ENCODE peak calls at places on chromosomes 3 and 15, in four cellular contexts. A is CD4-positive, CD25-positive, alpha-beta regulatory T cell; U is lung; I is NT2/D1. N is an unnamed sample. For H3K4me1, the result is how much of the 10 kb centered on the place peaks cover.

GRCh38 chr3:58049143-58049785 is 41.0 kb downstream of the FLNB start:
- DNase-seq in U (peak), A (no peak), I (peak), N (no peak)

GRCh38 chr15:51200791-51201190 is 106.1 kb upstream of the TNFAIP8L3 start:
- DNase-seq in I (no peak), A (no peak), U (no peak), N (no peak)

GRCh38 chr15:87816811-87817210 is 439.7 kb downstream of the NTRK3 start:
- DNase-seq in U (no peak), A (no peak), I (no peak), N (no peak)

GRCh38 chr3:59839810-59840515 is 790.1 kb upstream of the CFAP20DC start:
- DNase-seq in U (no peak), A (peak), I (no peak), N (peak)

GRCh38 chr3:128555098-128555825 is 62.3 kb upstream of the GATA2 start:
- DNase-seq in I (no peak), A (peak), U (peak), N (no peak)

GRCh38 chr15:40420793-40421192 is 15.2 kb downstream of the IVD start:
- DNase-seq in A (no peak), U (peak), I (no peak), N (no peak)

GRCh38 chr3:113245775-113246174 is 34.4 kb downstream of the BOC start:
- DNase-seq in U (no peak), A (no peak), I (no peak), N (no peak)

GRCh38 chr3:123138819-123139517 is 62.8 kb upstream of the SEC22A start:
- DNase-seq in A (no peak), U (no peak), I (no peak), N (no peak)

GRCh38 chr15:60865507-60865906 is 363.6 kb downstream of the RORA start:
- DNase-seq in A (no peak), U (no peak), I (no peak), N (no peak)

GRCh38 chr3:42780398-42780797 is 7.3 kb upstream of the CCDC13 start:
- DNase-seq in U (no peak), I (no peak), A (no peak), N (no peak)

GRCh38 chr3:195117978-195118581 is 152.9 kb downstream of the XXYLT1 start:
- DNase-seq in I (no peak), U (no peak), A (no peak), N (no peak)

GRCh38 chr3:170128259-170128976 is 53.1 kb downstream of the PHC3 start:
- DNase-seq in I (no peak), U (no peak), A (peak), N (peak)

GRCh38 chr3:168467085-168467714 is 371.5 kb upstream of the GOLIM4 start:
- DNase-seq in A (no peak), I (peak), U (peak), N (no peak)

GRCh38 chr3:27201435-27201966 is 167.7 kb downstream of the NEK10 start:
- DNase-seq in I (no peak), U (no peak), A (no peak), N (no peak)

GRCh38 chr15:79918278-79918677 is 21.5 kb upstream of the MTHFS start:
- DNase-seq in I (no peak), A (no peak), U (no peak), N (no peak)

GRCh38 chr3:187802928-187803259 is 57.6 kb upstream of the BCL6 start:
- DNase-seq in I (no peak), A (peak), U (no peak), N (peak)

GRCh38 chr3:11661827-11662226 is 18.1 kb upstream of the VGLL4 start:
- DNase-seq in A (no peak), I (no peak), U (no peak), N (no peak)

GRCh38 chr15:68421798-68422402 is 10.1 kb downstream of the ITGA11 start:
- DNase-seq in U (no peak), A (no peak), I (no peak), N (no peak)

GRCh38 chr15:100994597-100995446 is 75.7 kb downstream of the LRRK1 start:
- DNase-seq in U (peak), I (no peak), A (no peak), N (no peak)

GRCh38 chr15:80061581-80061980 is 2.1 kb downstream of the ZFAND6 start:
- DNase-seq in A (no peak), I (no peak), U (no peak), N (no peak)

GRCh38 chr3:47860206-47860605 is 57.3 kb downstream of the DHX30 start:
- DNase-seq in A (no peak), I (no peak), U (no peak), N (no peak)

GRCh38 chr15:84387086-84387485 is 151.5 kb downstream of the GOLGA6L4 start:
- DNase-seq in U (peak), A (no peak), I (no peak), N (no peak)

GRCh38 chr3:171028025-171028778 is 1.7 kb upstream of the SLC2A2 start:
- DNase-seq in A (peak), I (no peak), U (peak), N (no peak)

GRCh38 chr3:192054881-192055280 is 593.9 kb downstream of the PYDC2 start:
- DNase-seq in A (no peak), U (no peak), I (no peak), N (no peak)

GRCh38 chr3:9100132-9100894 is 137.0 kb upstream of the RAD18 start:
- DNase-seq in A (no peak), I (no peak), U (no peak), N (no peak)

GRCh38 chr3:193928354-193929209 is 207.4 kb upstream of the HES1 start:
- DNase-seq in A (peak), U (no peak), I (no peak), N (no peak)

GRCh38 chr3:43378066-43378935 is 92.0 kb downstream of the SNRK start:
- DNase-seq in U (no peak), I (peak), A (peak), N (peak)

GRCh38 chr3:84039091-84039490 is 919.7 kb upstream of the CADM2 start:
- DNase-seq in I (no peak), A (no peak), U (no peak), N (no peak)

GRCh38 chr3:159266779-159267178 is 464.9 kb downstream of the MFSD1 start:
- DNase-seq in A (peak), I (peak), U (no peak), N (no peak)

GRCh38 chr15:40379853-40380252 is 2.7 kb upstream of the KNSTRN start:
- DNase-seq in I (no peak), U (peak), A (no peak), N (no peak)

GRCh38 chr3:98897701-98898100 is 3.8 kb downstream of the DCBLD2 start:
- DNase-seq in A (no peak), I (no peak), U (no peak), N (no peak)

DNA sequence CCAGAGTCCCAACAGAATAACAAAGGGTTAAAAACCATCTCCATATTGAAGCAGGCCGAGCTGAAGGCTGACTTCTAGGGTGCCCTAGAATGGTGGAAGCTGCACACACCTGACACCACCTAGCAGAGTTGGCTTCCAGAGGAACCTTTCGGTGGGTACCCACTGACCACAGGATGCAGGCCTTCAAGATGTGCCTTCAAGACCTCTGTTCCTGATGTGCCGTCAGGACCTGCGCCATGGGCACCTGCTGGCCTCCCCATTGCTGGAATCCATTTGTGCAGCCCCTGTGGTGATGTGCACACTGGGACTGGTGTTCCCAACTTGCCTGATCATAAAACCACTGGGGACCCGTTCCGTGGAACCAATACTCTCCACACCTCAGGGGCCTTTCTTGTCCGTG is 35.7 kb upstream of the RPL32 start:
- DNase-seq in A (no peak), U (no peak), I (no peak), N (no peak)
- H3K4me1 ChIP-seq in A (under half), U (under half), I (under half), N (under half)

GRCh38 chr3:31462050-31462569 is 70.6 kb upstream of the STT3B start:
- DNase-seq in I (no peak), A (peak), U (no peak), N (peak)
- H3K4me3 ChIP-seq in I (no peak), A (peak), U (no peak), N (peak)

GRCh38 chr15:52699457-52699856 is 20.3 kb upstream of the ATOSA start:
- DNase-seq in I (no peak), U (no peak), A (no peak), N (no peak)
- H3K4me1 ChIP-seq in I (under half), U (under half), A (under half), N (under half)

GRCh38 chr3:105758451-105758850 is 110.4 kb downstream of the CBLB start:
- DNase-seq in A (no peak), I (no peak), U (no peak), N (no peak)
- H3K4me3 ChIP-seq in A (no peak), I (no peak), U (no peak), N (no peak)

GRCh38 chr15:74417670-74418069 is 16.1 kb downstream of the SEMA7A start:
- DNase-seq in A (no peak), I (no peak), U (no peak), N (no peak)
- H3K4me1 ChIP-seq in A (under half), I (under half), U (under half), N (under half)